ENCODE peak calls at places on chromosomes 1 and 21, in eight cellular contexts. V, U, B, W, F, H, G and X are unnamed samples. For H3K9me3 and H3K36me3, the result is how much of the 10 kb centered on the place peaks cover.

GRCh38 chr1:172473302-172473701 is 29.4 kb upstream of the PIGC start:
- DNase-seq in U (no peak), B (no peak), W (no peak), G (no peak), H (no peak), F (no peak), V (no peak), X (no peak)

GRCh38 chr1:94772230-94772641 is 47.9 kb upstream of the SLC44A3 start:
- DNase-seq in B (no peak), V (no peak), H (no peak), G (peak), F (no peak), U (peak), W (no peak), X (no peak)

GRCh38 chr1:206447792-206448191 is 22.5 kb upstream of the IKBKE start:
- DNase-seq in U (no peak), H (no peak), B (no peak), G (no peak), W (no peak), V (no peak), F (no peak), X (no peak)

GRCh38 chr1:100038401-100039306 is 68.9 kb downstream of the SLC35A3 start:
- DNase-seq in H (peak), V (peak), F (peak), U (peak), B (peak), W (peak), G (peak), X (peak)

GRCh38 chr1:168469690-168470089 is 74.1 kb downstream of the XCL2 start:
- DNase-seq in F (no peak), W (peak), V (peak), G (peak), H (peak), B (peak), U (peak), X (peak)

GRCh38 chr1:39158330-39159086 is 46.0 kb upstream of the MACF1 start:
- DNase-seq in G (peak), W (no peak), F (peak), U (peak), V (peak), H (no peak), B (peak), X (no peak)

GRCh38 chr1:189619682-189620332 is 857.9 kb downstream of the BRINP3 start:
- DNase-seq in W (no peak), H (no peak), F (no peak), G (peak), U (peak), V (no peak), B (no peak), X (no peak)

GRCh38 chr1:47338249-47339077 is 4.9 kb downstream of the CMPK1 start:
- DNase-seq in H (no peak), B (no peak), U (no peak), W (no peak), V (no peak), F (no peak), G (no peak), X (no peak)

GRCh38 chr1:8232036-8232757 is 85.7 kb upstream of the SLC45A1 start:
- DNase-seq in H (no peak), W (no peak), V (no peak), B (no peak), G (no peak), F (no peak), U (peak), X (no peak)

GRCh38 chr1:28553229-28553930 is 495 bp downstream of the TRNAU1AP start:
- DNase-seq in B (no peak), H (no peak), W (no peak), V (peak), U (peak), G (peak), F (peak), X (peak)

GRCh38 chr1:211068976-211069375 is 65.0 kb downstream of the KCNH1 start:
- DNase-seq in B (no peak), H (no peak), V (no peak), G (no peak), W (no peak), U (no peak), F (no peak), X (no peak)

GRCh38 chr1:111582644-111583618 is 36.7 kb upstream of the RAP1A start:
- DNase-seq in G (no peak), H (no peak), B (no peak), W (no peak), F (no peak), U (no peak), V (no peak), X (no peak)

GRCh38 chr1:55131801-55132200 is 83.4 kb downstream of the USP24 start:
- DNase-seq in H (no peak), G (peak), F (no peak), B (no peak), U (no peak), V (no peak), W (no peak), X (no peak)

GRCh38 chr1:219292989-219293388 is 119.3 kb downstream of the LYPLAL1 start:
- DNase-seq in V (no peak), G (no peak), B (no peak), W (no peak), U (no peak), F (no peak), H (no peak), X (no peak)

GRCh38 chr1:960371-961131 is at the start of gene KLHL17:
- DNase-seq in F (peak), H (peak), G (peak), U (peak), W (peak), B (no peak), V (peak), X (peak)

GRCh38 chr1:64743954-64744491 is 852 bp upstream of the RAVER2 start:
- DNase-seq in H (no peak), U (no peak), G (no peak), V (no peak), W (no peak), F (no peak), B (no peak), X (no peak)

GRCh38 chr1:60971330-60971729 is 111.0 kb upstream of the NFIA start:
- DNase-seq in V (no peak), H (no peak), U (no peak), F (no peak), W (no peak), B (no peak), G (no peak), X (no peak)

GRCh38 chr21:26154776-26155175 is 15.8 kb downstream of the APP start:
- DNase-seq in W (no peak), V (no peak), G (no peak), F (no peak), U (no peak), H (no peak), B (no peak), X (no peak)

GRCh38 chr1:226690460-226690982 is 48.6 kb downstream of the ITPKB start:
- DNase-seq in G (peak), B (no peak), V (no peak), H (peak), U (no peak), W (peak), F (no peak), X (no peak)

GRCh38 chr1:186014370-186015030 is 280.3 kb downstream of the HMCN1 start:
- DNase-seq in F (no peak), U (no peak), V (no peak), H (no peak), B (no peak), G (peak), W (no peak), X (no peak)

GRCh38 chr1:225845633-225846259 is 35.8 kb downstream of the EPHX1 start:
- DNase-seq in G (peak), B (peak), W (no peak), V (peak), H (no peak), U (peak), F (peak), X (peak)

GRCh38 chr1:30726254-30726653 is 2.9 kb upstream of the MATN1 start:
- DNase-seq in G (no peak), F (no peak), H (no peak), U (no peak), V (no peak), W (no peak), B (no peak), X (no peak)

GRCh38 chr1:11058026-11058425 is 1.8 kb downstream of the SRM start:
- DNase-seq in B (no peak), V (no peak), G (no peak), H (no peak), U (no peak), W (no peak), F (no peak), X (no peak)

GRCh38 chr1:2534775-2535387 is 4.8 kb upstream of the HES5 start:
- DNase-seq in F (no peak), H (no peak), V (peak), B (no peak), U (peak), G (peak), W (no peak), X (no peak)

GRCh38 chr1:70420320-70420719 is 9.3 kb downstream of the CTH start:
- DNase-seq in W (no peak), H (no peak), B (no peak), U (no peak), F (peak), G (no peak), V (no peak), X (no peak)

GRCh38 chr1:165075725-165076370 is 280.7 kb downstream of the LMX1A start:
- DNase-seq in F (peak), W (no peak), V (no peak), G (peak), H (no peak), B (no peak), U (peak), X (no peak)

GRCh38 chr1:94726981-94727685 is 93.0 kb upstream of the SLC44A3 start:
- DNase-seq in B (no peak), F (no peak), H (no peak), V (no peak), W (no peak), U (no peak), G (no peak), X (no peak)

GRCh38 chr1:174605198-174605597 is 157.4 kb downstream of the GPR52 start:
- DNase-seq in U (no peak), G (no peak), B (no peak), W (no peak), V (no peak), F (no peak), H (no peak), X (no peak)

GRCh38 chr1:41875487-41875886 is 43.2 kb downstream of the HIVEP3 start:
- DNase-seq in F (no peak), H (no peak), W (no peak), G (no peak), U (no peak), B (no peak), V (no peak), X (no peak)

GRCh38 chr1:66134004-66134403 is 341.3 kb downstream of the PDE4B start:
- DNase-seq in B (no peak), U (no peak), W (no peak), H (no peak), V (no peak), G (no peak), F (no peak), X (no peak)

GRCh38 chr1:168408531-168409242 is 128.0 kb downstream of the TBX19 start:
- DNase-seq in F (no peak), H (peak), W (peak), U (peak), V (no peak), B (no peak), G (peak), X (no peak)

GRCh38 chr21:29987762-29988161 is 48.0 kb upstream of the GRIK1 start:
- DNase-seq in B (no peak), F (no peak), G (no peak), V (no peak), U (no peak), W (no peak), H (no peak), X (no peak)
- H3K9me3 ChIP-seq in B (under half), F (under half), G (under half), V (under half), U (under half), W (under half), H (under half), X (under half)

GRCh38 chr1:44650159-44650831 is 24.0 kb downstream of the TMEM53 start:
- DNase-seq in V (no peak), F (peak), H (no peak), G (no peak), U (peak), B (no peak), W (no peak), X (no peak)
- H3K36me3 ChIP-seq in V (under half), F (under half), H (under half), G (under half), U (under half), B (under half), W (half or more), X (half or more)

GRCh38 chr1:234934611-234935033 is 194.0 kb downstream of the TOMM20 start:
- DNase-seq in U (no peak), H (no peak), W (no peak), F (no peak), G (peak), B (no peak), V (no peak), X (no peak)
- H3K9me3 ChIP-seq in U (under half), H (under half), W (under half), F (under half), G (under half), B (under half), V (under half), X (under half)

GRCh38 chr1:230141797-230142607 is 75.0 kb downstream of the GALNT2 start:
- DNase-seq in B (no peak), F (no peak), U (no peak), H (no peak), W (no peak), G (no peak), V (no peak), X (no peak)

GRCh38 chr1:230144010-230144614 is 77.1 kb downstream of the GALNT2 start:
- DNase-seq in F (no peak), G (no peak), U (peak), B (no peak), H (no peak), W (no peak), V (no peak), X (no peak)

GRCh38 chr1:230142608-230143209 is 75.7 kb downstream of the GALNT2 start:
- DNase-seq in B (no peak), F (no peak), H (no peak), U (no peak), V (no peak), W (no peak), G (no peak), X (no peak)

GRCh38 chr1:230144765-230145504 is 77.9 kb downstream of the GALNT2 start:
- DNase-seq in G (no peak), U (no peak), H (no peak), B (no peak), F (no peak), V (no peak), W (no peak), X (no peak)

DNA sequence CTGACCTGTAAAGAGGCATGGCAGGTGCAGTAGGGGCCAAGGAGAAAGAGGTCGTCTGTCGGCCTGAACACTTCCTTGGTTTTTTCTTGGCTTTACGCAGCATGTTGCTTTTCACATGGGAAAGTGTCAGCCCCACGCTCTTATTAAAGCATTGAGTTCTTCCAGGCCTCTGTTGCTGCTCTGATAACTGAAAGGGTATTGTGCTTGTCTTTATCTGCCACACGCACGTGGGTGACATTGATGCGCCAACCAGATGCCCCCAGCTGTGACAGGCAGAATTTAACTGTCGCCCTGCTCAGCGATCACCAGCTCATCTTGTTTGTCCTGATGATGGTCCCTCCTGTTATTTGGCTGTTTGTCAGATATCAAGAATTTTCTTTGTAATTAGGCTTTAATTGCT is 76.5 kb downstream of the GALNT2 start:
- DNase-seq in U (no peak), G (no peak), V (no peak), B (no peak), H (no peak), F (no peak), W (no peak), X (no peak)
- H3K36me3 ChIP-seq in U (under half), G (under half), V (under half), B (under half), H (under half), F (under half), W (under half), X (under half)

GRCh38 chr21:24200052-24200451 is 1407.2 kb downstream of the MRPL39 start:
- DNase-seq in V (no peak), U (no peak), G (no peak), W (no peak), B (no peak), F (no peak), H (no peak), X (no peak)

GRCh38 chr21:24205317-24205716 is 1402.0 kb downstream of the MRPL39 start:
- DNase-seq in F (no peak), G (no peak), H (no peak), U (no peak), B (no peak), W (no peak), V (no peak), X (no peak)

GRCh38 chr21:24208562-24209260 is 1398.6 kb downstream of the MRPL39 start:
- DNase-seq in F (no peak), V (no peak), W (no peak), H (no peak), G (no peak), B (no peak), U (no peak), X (no peak)

GRCh38 chr21:24210130-24210529 is 1397.2 kb downstream of the MRPL39 start:
- DNase-seq in H (no peak), U (no peak), V (no peak), W (no peak), G (no peak), F (no peak), B (no peak), X (no peak)

GRCh38 chr21:24204641-24205040 is 1402.6 kb downstream of the MRPL39 start:
- DNase-seq in B (no peak), W (no peak), G (no peak), H (no peak), V (no peak), U (no peak), F (no peak), X (no peak)
- H3K9me3 ChIP-seq in B (under half), W (under half), G (under half), H (under half), V (under half), U (under half), F (under half), X (under half)

GRCh38 chr1:150829751-150830150 is 21.7 kb upstream of the CTSK start:
- DNase-seq in W (no peak), H (no peak), V (no peak), F (peak), B (no peak), G (no peak), U (no peak), X (no peak)
- H3K36me3 ChIP-seq in W (under half), H (half or more), V (half or more), F (under half), B (under half), G (under half), U (under half), X (half or more)